ENCODE peak calls at places on chromosomes 6 and 20, in ten cellular contexts. A, G, D, Z, R, B, T, O, I and S are unnamed samples.

GRCh38 chr20:22805970-22806369 is 221.6 kb upstream of the FOXA2 start:
- DNase-seq in A (no peak), G (no peak), D (no peak), Z (no peak), R (no peak), B (no peak), T (no peak), O (no peak), I (no peak), S (no peak)

GRCh38 chr6:166936079-166936787 is 20.1 kb downstream of the RNASET2 start:
- DNase-seq in A (no peak), G (no peak), D (no peak), Z (no peak), R (no peak), B (peak), T (no peak), O (no peak), I (no peak), S (no peak)

GRCh38 chr6:162069995-162070394 is 657.6 kb downstream of the PRKN start:
- DNase-seq in A (no peak), G (no peak), D (no peak), Z (no peak), R (no peak), B (no peak), T (no peak), O (no peak), I (no peak), S (no peak)

GRCh38 chr6:6587696-6588063 is 840 bp upstream of the LY86 start:
- DNase-seq in A (no peak), G (peak), D (no peak), Z (no peak), R (no peak), B (no peak), T (no peak), O (no peak), I (no peak), S (no peak)

GRCh38 chr20:48154040-48154439 is 368.8 kb upstream of the SULF2 start:
- DNase-seq in A (no peak), G (no peak), D (no peak), Z (no peak), R (no peak), B (no peak), T (no peak), O (no peak), I (no peak), S (peak)

GRCh38 chr6:99282479-99283062 is 66.9 kb downstream of the FAXC start:
- DNase-seq in A (no peak), G (peak), D (no peak), Z (no peak), R (peak), B (no peak), T (peak), O (no peak), I (no peak), S (peak)

GRCh38 chr20:61786230-61786629 is 279.5 kb downstream of the TAF4 start:
- DNase-seq in A (no peak), G (no peak), D (no peak), Z (peak), R (no peak), B (no peak), T (no peak), O (no peak), I (no peak), S (no peak)

GRCh38 chr6:89999154-89999553 is 104.9 kb downstream of the GJA10 start:
- DNase-seq in A (no peak), G (no peak), D (no peak), Z (peak), R (peak), B (no peak), T (no peak), O (peak), I (peak), S (peak)

GRCh38 chr6:26064619-26065257 is 22.5 kb upstream of the HFE start:
- DNase-seq in A (no peak), G (peak), D (peak), Z (no peak), R (peak), B (peak), T (peak), O (no peak), I (peak), S (no peak)

GRCh38 chr6:142045380-142046270 is 87.1 kb upstream of the GJE1 start:
- DNase-seq in A (no peak), G (no peak), D (no peak), Z (no peak), R (no peak), B (no peak), T (peak), O (no peak), I (peak), S (no peak)

GRCh38 chr6:3749390-3749978 is 2.0 kb downstream of the PXDC1 start:
- DNase-seq in A (no peak), G (no peak), D (no peak), Z (no peak), R (no peak), B (no peak), T (no peak), O (peak), I (peak), S (no peak)

GRCh38 chr6:90375681-90376439 is 79.2 kb upstream of the BACH2 start:
- DNase-seq in A (no peak), G (peak), D (no peak), Z (no peak), R (no peak), B (no peak), T (peak), O (peak), I (peak), S (no peak)

GRCh38 chr6:90446164-90446563 is 140.7 kb downstream of the MAP3K7 start:
- DNase-seq in A (no peak), G (no peak), D (no peak), Z (no peak), R (no peak), B (no peak), T (peak), O (no peak), I (no peak), S (no peak)

GRCh38 chr20:11970243-11970836 is 52.6 kb downstream of the BTBD3 start:
- DNase-seq in A (no peak), G (no peak), D (no peak), Z (no peak), R (no peak), B (no peak), T (no peak), O (no peak), I (no peak), S (peak)

GRCh38 chr20:64037498-64038213 is 1.7 kb downstream of the C20orf204 start:
- DNase-seq in A (no peak), G (no peak), D (no peak), Z (no peak), R (peak), B (no peak), T (no peak), O (no peak), I (no peak), S (no peak)

GRCh38 chr6:37809144-37809543 is 10.4 kb upstream of the ZFAND3 start:
- DNase-seq in A (no peak), G (no peak), D (no peak), Z (peak), R (no peak), B (no peak), T (peak), O (peak), I (no peak), S (no peak)

GRCh38 chr20:20780127-20780822 is 67.8 kb upstream of the RALGAPA2 start:
- DNase-seq in A (no peak), G (no peak), D (peak), Z (peak), R (peak), B (no peak), T (peak), O (peak), I (no peak), S (peak)

GRCh38 chr6:17101422-17102257 is at the start of gene STMND1:
- DNase-seq in A (no peak), G (no peak), D (no peak), Z (peak), R (peak), B (no peak), T (peak), O (no peak), I (peak), S (no peak)

GRCh38 chr6:89585156-89585555 is 53.4 kb downstream of the LYRM2 start:
- DNase-seq in A (no peak), G (no peak), D (no peak), Z (no peak), R (no peak), B (no peak), T (peak), O (no peak), I (no peak), S (no peak)

GRCh38 chr6:162123797-162124196 is 603.8 kb downstream of the PRKN start:
- DNase-seq in A (no peak), G (peak), D (no peak), Z (peak), R (peak), B (no peak), T (peak), O (no peak), I (no peak), S (no peak)

GRCh38 chr20:23270427-23270911 is 80.1 kb upstream of the NXT1 start:
- DNase-seq in A (no peak), G (no peak), D (peak), Z (no peak), R (no peak), B (no peak), T (peak), O (no peak), I (peak), S (no peak)

GRCh38 chr6:52512199-52512598 is 64.7 kb downstream of the TRAM2 start:
- DNase-seq in A (no peak), G (no peak), D (no peak), Z (peak), R (no peak), B (no peak), T (peak), O (peak), I (peak), S (peak)

GRCh38 chr20:24979036-24979960 is 13.3 kb downstream of the APMAP start:
- DNase-seq in A (no peak), G (no peak), D (no peak), Z (peak), R (no peak), B (no peak), T (no peak), O (no peak), I (no peak), S (no peak)

GRCh38 chr20:37349517-37350491 is 3.9 kb downstream of the SRC start:
- DNase-seq in A (no peak), G (no peak), D (no peak), Z (no peak), R (no peak), B (no peak), T (peak), O (no peak), I (no peak), S (no peak)

GRCh38 chr6:12092762-12093161 is 80.7 kb downstream of the HIVEP1 start:
- DNase-seq in A (no peak), G (no peak), D (no peak), Z (no peak), R (no peak), B (no peak), T (peak), O (no peak), I (no peak), S (no peak)

GRCh38 chr20:57048027-57048869 is 218.2 kb downstream of the BMP7 start:
- DNase-seq in A (no peak), G (peak), D (peak), Z (no peak), R (peak), B (no peak), T (peak), O (no peak), I (peak), S (peak)

GRCh38 chr20:39268566-39268965 is 306.4 kb downstream of the DHX35 start:
- DNase-seq in A (no peak), G (no peak), D (no peak), Z (no peak), R (no peak), B (no peak), T (no peak), O (no peak), I (no peak), S (no peak)

GRCh38 chr6:130975325-130975724 is 87.7 kb downstream of the EPB41L2 start:
- DNase-seq in A (no peak), G (no peak), D (no peak), Z (no peak), R (no peak), B (no peak), T (peak), O (no peak), I (peak), S (no peak)

GRCh38 chr6:147693185-147693584 is 184.7 kb downstream of the SAMD5 start:
- DNase-seq in A (no peak), G (no peak), D (no peak), Z (no peak), R (no peak), B (no peak), T (no peak), O (no peak), I (no peak), S (no peak)

GRCh38 chr20:46970937-46971630 is 76.4 kb downstream of the EYA2 start:
- DNase-seq in A (no peak), G (peak), D (peak), Z (no peak), R (peak), B (no peak), T (peak), O (no peak), I (peak), S (no peak)

GRCh38 chr6:40936810-40937209 is 102.2 kb downstream of the UNC5CL start:
- DNase-seq in A (no peak), G (no peak), D (no peak), Z (no peak), R (no peak), B (no peak), T (peak), O (no peak), I (peak), S (peak)

GRCh38 chr6:128516514-128516898 is 3.9 kb downstream of the PTPRK start:
- DNase-seq in A (no peak), G (no peak), D (peak), Z (no peak), R (peak), B (no peak), T (peak), O (no peak), I (no peak), S (no peak)